ENCODE peak calls at places on chromosomes 1 and 21, in five cellular contexts. C is breast epithelium; X is transverse colon; J is CD4-positive, alpha-beta memory T cell; G is brain microvascular endothelial cell. F is an unnamed sample.

GRCh38 chr21:36647279-36648093 is 51.4 kb upstream of the SIM2 start:
- DNase-seq in C (no peak), X (no peak), J (no peak), G (peak), F (no peak)

GRCh38 chr1:6801998-6802397 is 16.7 kb downstream of the CAMTA1 start:
- DNase-seq in C (no peak), X (no peak), J (no peak), G (peak), F (no peak)

GRCh38 chr1:159746676-159747075 is 32.3 kb upstream of the CRP start:
- DNase-seq in C (no peak), X (no peak), J (no peak), G (no peak), F (no peak)

GRCh38 chr1:94329986-94330385 is 88.2 kb upstream of the ABCD3 start:
- DNase-seq in C (no peak), X (no peak), J (no peak), G (peak), F (no peak)

GRCh38 chr1:176857632-176858031 is 306.9 kb downstream of the ASTN1 start:
- DNase-seq in C (no peak), X (no peak), J (no peak), G (no peak), F (no peak)

GRCh38 chr1:154148787-154149186 is 6.1 kb downstream of the NUP210L start:
- DNase-seq in C (no peak), X (no peak), J (no peak), G (no peak), F (no peak)

GRCh38 chr1:56468472-56468871 is 110.9 kb downstream of the PLPP3 start:
- DNase-seq in C (no peak), X (no peak), J (no peak), G (no peak), F (no peak)

GRCh38 chr21:26117324-26117971 is 53.1 kb downstream of the APP start:
- DNase-seq in C (no peak), X (no peak), J (no peak), G (no peak), F (no peak)

GRCh38 chr1:2290595-2291510 is 62.7 kb downstream of the SKI start:
- DNase-seq in C (peak), X (peak), J (peak), G (peak), F (peak)

GRCh38 chr21:18499761-18500376 is 96.3 kb upstream of the TMPRSS15 start:
- DNase-seq in C (no peak), X (peak), J (no peak), G (peak), F (peak)

GRCh38 chr1:245091818-245092637 is 62.8 kb upstream of the KIF26B start:
- DNase-seq in C (no peak), X (no peak), J (no peak), G (peak), F (no peak)

GRCh38 chr21:20026517-20026916 is 971.7 kb upstream of the NCAM2 start:
- DNase-seq in C (no peak), X (no peak), J (no peak), G (no peak), F (no peak)

GRCh38 chr1:1680912-1681273 is 11.7 kb downstream of the SLC35E2B start:
- DNase-seq in C (no peak), X (peak), J (no peak), G (peak), F (no peak)

GRCh38 chr21:25822981-25823380 is 88.2 kb downstream of the GABPA start:
- DNase-seq in C (no peak), X (peak), J (no peak), G (no peak), F (no peak)

GRCh38 chr1:204971700-204972336 is 71.2 kb upstream of the CNTN2 start:
- DNase-seq in C (no peak), X (no peak), J (no peak), G (peak), F (no peak)

GRCh38 chr1:160256396-160257046 is 5.8 kb downstream of the DCAF8 start:
- DNase-seq in C (no peak), X (no peak), J (no peak), G (peak), F (no peak)

GRCh38 chr1:3474016-3474415 is 19.6 kb downstream of the ARHGEF16 start:
- DNase-seq in C (no peak), X (no peak), J (no peak), G (no peak), F (no peak)

GRCh38 chr1:59230622-59231021 is 66.3 kb upstream of the FGGY start:
- DNase-seq in C (no peak), X (no peak), J (no peak), G (no peak), F (no peak)

GRCh38 chr1:205294175-205294913 is 27.2 kb downstream of the NUAK2 start:
- DNase-seq in C (no peak), X (no peak), J (no peak), G (peak), F (no peak)

GRCh38 chr21:41234574-41234973 is 66.6 kb downstream of the BACE2 start:
- DNase-seq in C (no peak), X (no peak), J (no peak), G (no peak), F (no peak)

GRCh38 chr1:189007824-189008223 is 1469.8 kb downstream of the BRINP3 start:
- DNase-seq in C (no peak), X (no peak), J (no peak), G (no peak), F (no peak)

GRCh38 chr1:74504125-74505065 is 8.0 kb downstream of the LRRC53 start:
- DNase-seq in C (no peak), X (peak), J (peak), G (peak), F (no peak)

GRCh38 chr1:113874017-113874879 is 2.7 kb upstream of the PTPN22 start:
- DNase-seq in C (no peak), X (peak), J (peak), G (no peak), F (peak)

GRCh38 chr1:179550753-179551682 is 24.7 kb downstream of the NPHS2 start:
- DNase-seq in C (no peak), X (no peak), J (no peak), G (peak), F (no peak)

GRCh38 chr21:43865471-43866181 is 603 bp downstream of the AGPAT3 start:
- DNase-seq in C (no peak), X (peak), J (peak), G (no peak), F (peak)

GRCh38 chr1:173867141-173867752 is 542 bp downstream of the GAS5 start:
- DNase-seq in C (no peak), X (no peak), J (peak), G (no peak), F (no peak)

GRCh38 chr1:25811384-25812082 is 8.2 kb upstream of the MTFR1L start:
- DNase-seq in C (no peak), X (no peak), J (no peak), G (no peak), F (no peak)

GRCh38 chr1:204084247-204084772 is 11.4 kb downstream of the SOX13 start:
- DNase-seq in C (peak), X (peak), J (no peak), G (no peak), F (no peak)

GRCh38 chr1:33438364-33439145 is 7.7 kb upstream of the PHC2 start:
- DNase-seq in C (no peak), X (no peak), J (no peak), G (no peak), F (no peak)

GRCh38 chr1:11458811-11459275 is 20.1 kb upstream of the DISP3 start:
- DNase-seq in C (no peak), X (no peak), J (no peak), G (no peak), F (no peak)

GRCh38 chr1:236100799-236101198 is 35.9 kb upstream of the NID1 start:
- DNase-seq in C (no peak), X (no peak), J (no peak), G (no peak), F (no peak)

GRCh38 chr1:118934706-118935105 is 53.4 kb downstream of the TBX15 start:
- DNase-seq in C (no peak), X (no peak), J (no peak), G (no peak), F (no peak)

GRCh38 chr1:117651616-117652015 is 45.8 kb downstream of the TENT5C start:
- DNase-seq in C (no peak), X (no peak), J (no peak), G (no peak), F (no peak)

GRCh38 chr1:155026588-155026987 is 7.0 kb downstream of the DCST2 start:
- DNase-seq in C (no peak), X (no peak), J (no peak), G (no peak), F (no peak)

GRCh38 chr1:217554849-217555248 is 76.0 kb downstream of the GPATCH2 start:
- DNase-seq in C (no peak), X (no peak), J (no peak), G (no peak), F (no peak)

GRCh38 chr1:180178511-180179161 is 24.0 kb downstream of the QSOX1 start:
- DNase-seq in C (no peak), X (peak), J (peak), G (peak), F (peak)

GRCh38 chr1:226640288-226640687 is 91.7 kb downstream of the STUM start:
- DNase-seq in C (no peak), X (no peak), J (no peak), G (no peak), F (no peak)

GRCh38 chr1:209720326-209720725 is 15.7 kb downstream of the HSD11B1 start:
- DNase-seq in C (no peak), X (no peak), J (no peak), G (no peak), F (no peak)

GRCh38 chr1:71196685-71197084 is 115.8 kb upstream of the ZRANB2 start:
- DNase-seq in C (no peak), X (no peak), J (no peak), G (peak), F (no peak)

GRCh38 chr21:42684109-42684916 is 30.9 kb downstream of the PDE9A start:
- DNase-seq in C (no peak), X (no peak), J (peak), G (no peak), F (peak)
- H3K27ac ChIP-seq in C (no peak), X (no peak), J (peak), G (no peak), F (peak)

DNA sequence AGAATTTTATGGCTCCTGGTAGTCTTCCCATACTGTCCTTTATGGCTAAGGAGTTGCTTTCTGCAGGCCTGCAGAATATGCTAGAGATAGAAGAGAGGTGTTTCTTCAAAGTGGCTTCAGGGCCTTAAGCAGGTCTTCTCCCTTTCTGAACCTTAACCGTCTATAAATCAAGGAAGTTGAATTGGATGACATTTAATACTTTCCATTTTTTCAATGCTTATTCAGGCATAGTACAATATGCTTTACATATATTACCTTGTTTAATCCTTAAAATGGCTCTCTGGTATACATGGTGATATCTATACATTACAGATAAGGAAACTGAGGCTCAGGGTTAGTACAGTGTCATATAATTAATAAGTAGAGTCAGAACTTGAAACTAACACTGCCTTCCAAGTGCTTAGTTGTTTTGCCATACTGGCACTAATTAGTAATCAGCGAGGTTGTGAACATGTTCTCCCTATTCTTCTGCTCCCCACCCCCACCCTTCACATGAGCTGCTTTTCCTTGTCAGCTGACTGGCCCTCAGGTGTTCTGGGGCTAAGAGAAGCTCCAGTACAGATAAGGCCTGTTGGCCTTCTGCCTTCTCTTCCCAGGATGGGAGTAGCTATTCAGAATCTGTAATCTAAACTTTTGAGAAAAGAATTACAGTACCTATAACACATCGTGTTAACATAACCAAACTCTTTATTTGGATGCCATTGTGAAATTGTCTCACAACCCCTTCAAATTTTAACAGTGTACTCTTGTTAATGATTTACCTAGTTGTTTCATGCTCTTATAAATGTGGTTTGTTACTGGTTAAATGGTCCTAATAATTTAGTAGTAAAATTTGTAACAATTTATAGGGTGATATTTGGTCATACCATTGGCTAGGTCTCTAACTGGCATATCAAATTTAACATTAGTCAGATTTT is 13.6 kb downstream of the NFYC start:
- DNase-seq in C (no peak), X (no peak), J (no peak), G (no peak), F (no peak)
- H3K27ac ChIP-seq in C (no peak), X (no peak), J (no peak), G (no peak), F (no peak)

GRCh38 chr1:54121482-54122130 is 31.2 kb downstream of the CDCP2 start:
- DNase-seq in C (peak), X (peak), J (peak), G (peak), F (peak)
- H3K27ac ChIP-seq in C (no peak), X (no peak), J (no peak), G (peak), F (no peak)

GRCh38 chr1:45205000-45205909 is 1.1 kb downstream of the ZSWIM5 start:
- DNase-seq in C (no peak), X (peak), J (peak), G (peak), F (peak)

GRCh38 chr1:45211061-45211460 is 4.7 kb upstream of the ZSWIM5 start:
- DNase-seq in C (no peak), X (no peak), J (no peak), G (no peak), F (no peak)

GRCh38 chr1:45205910-45206721 is at the start of gene ZSWIM5:
- DNase-seq in C (peak), X (peak), J (peak), G (peak), F (peak)

DNA sequence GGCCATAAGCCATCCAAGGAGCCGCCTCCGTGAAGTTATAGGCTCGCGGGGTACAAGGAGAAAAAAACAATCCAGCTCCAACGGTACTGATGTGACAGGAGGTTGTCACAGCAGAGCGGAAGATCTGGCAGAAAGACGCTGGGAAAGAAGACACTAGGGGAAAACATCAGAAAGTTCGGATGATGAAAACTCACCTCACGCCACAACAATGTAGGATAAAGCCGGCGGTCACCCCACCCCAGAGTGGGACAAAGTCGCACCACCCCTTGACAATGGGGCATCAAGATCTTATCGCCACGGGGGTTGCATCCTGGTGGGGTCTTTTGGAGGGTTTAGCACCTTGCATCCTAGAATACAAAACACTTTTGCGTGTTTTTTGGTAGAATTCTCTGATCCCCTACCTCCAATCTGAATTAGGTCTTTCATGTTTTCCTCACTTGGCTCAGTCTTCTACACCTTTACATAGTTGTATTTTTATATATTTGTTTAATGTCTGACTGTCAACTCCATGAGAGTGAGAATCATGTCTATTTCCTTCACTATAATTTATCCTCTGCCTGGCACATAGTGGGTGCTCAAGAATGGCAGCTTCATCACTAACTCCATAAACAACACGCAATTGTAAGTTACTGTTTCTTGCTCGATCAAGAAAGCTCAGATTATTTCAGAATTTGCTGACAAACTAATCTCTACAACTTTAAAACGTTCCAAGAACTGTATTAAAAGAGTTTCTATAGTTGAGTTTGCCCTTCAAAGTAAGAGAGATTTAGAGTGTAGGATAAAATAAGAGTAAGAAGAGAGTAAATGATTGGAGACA is 611 bp upstream of the ZSWIM5 start:
- DNase-seq in C (no peak), X (no peak), J (no peak), G (no peak), F (no peak)
- H3K27ac ChIP-seq in C (peak), X (peak), J (peak), G (no peak), F (no peak)

GRCh38 chr1:89604414-89604735 is 28.5 kb upstream of the LRRC8C start:
- DNase-seq in C (no peak), X (no peak), J (no peak), G (no peak), F (no peak)
- H3K27ac ChIP-seq in C (peak), X (no peak), J (peak), G (no peak), F (peak)

DNA sequence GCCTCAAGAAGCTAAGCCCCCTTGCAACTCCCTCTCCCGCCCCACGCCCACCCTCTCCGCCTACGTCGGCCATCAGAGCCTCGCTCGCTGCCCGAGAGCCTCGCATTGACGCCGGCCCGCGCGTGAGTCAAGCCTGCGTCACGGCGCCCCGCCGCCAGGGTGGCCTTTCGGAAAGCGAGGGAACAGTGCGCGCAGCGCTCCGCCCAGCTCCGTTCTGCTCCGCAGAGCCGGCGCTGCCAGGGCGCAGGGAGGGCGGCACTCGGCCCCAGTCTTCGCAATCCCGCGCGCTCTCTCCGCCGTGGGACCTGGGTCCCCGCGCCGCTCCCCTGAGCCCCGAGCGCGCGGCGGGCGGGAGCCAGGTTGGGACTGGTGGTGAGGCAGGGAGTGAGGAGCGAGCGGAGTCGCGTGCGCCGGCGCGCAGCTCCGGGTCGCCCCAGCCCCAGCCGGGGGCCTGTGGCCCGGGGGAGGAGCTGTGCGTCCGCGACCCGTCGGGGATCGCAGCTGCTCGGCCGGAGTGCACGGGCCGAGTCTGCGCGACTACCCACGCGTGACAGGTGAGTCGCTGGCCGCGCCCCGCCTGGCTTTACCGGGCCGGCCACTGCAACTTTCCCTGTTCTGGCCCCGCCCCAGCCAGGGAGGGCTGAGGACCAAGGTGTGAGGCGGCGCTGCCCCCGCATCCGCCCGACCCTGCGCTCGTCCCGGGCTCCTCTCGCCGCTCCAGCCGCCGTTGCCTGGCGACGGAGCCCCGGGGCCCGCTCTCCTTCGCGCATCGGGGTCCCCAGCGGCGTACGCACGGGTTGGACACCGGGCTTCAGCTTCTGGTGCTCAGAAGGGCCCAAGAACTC is at the start of gene SLC6A17:
- DNase-seq in C (no peak), X (no peak), J (no peak), G (peak), F (no peak)
- H3K27ac ChIP-seq in C (no peak), X (no peak), J (no peak), G (no peak), F (no peak)

GRCh38 chr1:214337015-214337414 is 56.1 kb downstream of the SMYD2 start:
- DNase-seq in C (no peak), X (no peak), J (no peak), G (no peak), F (no peak)
- H3K27ac ChIP-seq in C (peak), X (peak), J (no peak), G (no peak), F (no peak)